ENCODE peak calls at places on chromosomes 2 and 18, in eight cellular contexts. One of them, this sample, is unnamed.

GRCh38 chr2:25673170-25674002 is at the start of gene DTNB:
- DNase-seq in activated CD8-positive, alpha-beta memory T cell treated with anti-CD3 and anti-CD28 coated beads for 1 hour: peak
- DNase-seq in M059J: peak
- DNase-seq in LoVo: peak
- DNase-seq in neural crest cell: peak
- DNase-seq in iPS DF 6.9: no peak
- DNase-seq in K562: peak
- DNase-seq in occipital lobe: peak
- DNase-seq in this sample: peak

GRCh38 chr2:200319587-200320337 is 13.3 kb downstream of the SPATS2L start:
- DNase-seq in M059J: peak
- DNase-seq in K562: no peak
- DNase-seq in neural crest cell: no peak
- DNase-seq in activated CD8-positive, alpha-beta memory T cell treated with anti-CD3 and anti-CD28 coated beads for 1 hour: no peak
- DNase-seq in occipital lobe: no peak
- DNase-seq in LoVo: no peak
- DNase-seq in iPS DF 6.9: no peak
- DNase-seq in this sample: no peak

GRCh38 chr2:73111300-73112025 is 1.3 kb downstream of the RAB11FIP5 start:
- DNase-seq in LoVo: peak
- DNase-seq in iPS DF 6.9: no peak
- DNase-seq in M059J: peak
- DNase-seq in activated CD8-positive, alpha-beta memory T cell treated with anti-CD3 and anti-CD28 coated beads for 1 hour: no peak
- DNase-seq in occipital lobe: no peak
- DNase-seq in K562: peak
- DNase-seq in neural crest cell: no peak
- DNase-seq in this sample: no peak

GRCh38 chr2:138430181-138430580 is 71.4 kb upstream of the SPOPL start:
- DNase-seq in M059J: no peak
- DNase-seq in neural crest cell: no peak
- DNase-seq in occipital lobe: no peak
- DNase-seq in iPS DF 6.9: no peak
- DNase-seq in K562: no peak
- DNase-seq in LoVo: no peak
- DNase-seq in activated CD8-positive, alpha-beta memory T cell treated with anti-CD3 and anti-CD28 coated beads for 1 hour: no peak
- DNase-seq in this sample: no peak

GRCh38 chr18:43919565-43919964 is 642.3 kb upstream of the SYT4 start:
- DNase-seq in occipital lobe: no peak
- DNase-seq in neural crest cell: no peak
- DNase-seq in iPS DF 6.9: no peak
- DNase-seq in M059J: no peak
- DNase-seq in LoVo: no peak
- DNase-seq in K562: no peak
- DNase-seq in activated CD8-positive, alpha-beta memory T cell treated with anti-CD3 and anti-CD28 coated beads for 1 hour: no peak
- DNase-seq in this sample: no peak

GRCh38 chr2:40511661-40512213 is 59.8 kb upstream of the SLC8A1 start:
- DNase-seq in LoVo: no peak
- DNase-seq in neural crest cell: no peak
- DNase-seq in occipital lobe: no peak
- DNase-seq in K562: no peak
- DNase-seq in M059J: peak
- DNase-seq in activated CD8-positive, alpha-beta memory T cell treated with anti-CD3 and anti-CD28 coated beads for 1 hour: no peak
- DNase-seq in iPS DF 6.9: no peak
- DNase-seq in this sample: no peak

GRCh38 chr2:129001926-129002325 is 683.3 kb upstream of the HS6ST1 start:
- DNase-seq in iPS DF 6.9: no peak
- DNase-seq in LoVo: no peak
- DNase-seq in occipital lobe: no peak
- DNase-seq in neural crest cell: no peak
- DNase-seq in K562: no peak
- DNase-seq in M059J: no peak
- DNase-seq in activated CD8-positive, alpha-beta memory T cell treated with anti-CD3 and anti-CD28 coated beads for 1 hour: no peak
- DNase-seq in this sample: no peak

GRCh38 chr2:119028327-119029174 is 86.6 kb downstream of the MARCO start:
- DNase-seq in M059J: peak
- DNase-seq in K562: peak
- DNase-seq in neural crest cell: peak
- DNase-seq in activated CD8-positive, alpha-beta memory T cell treated with anti-CD3 and anti-CD28 coated beads for 1 hour: no peak
- DNase-seq in iPS DF 6.9: peak
- DNase-seq in occipital lobe: no peak
- DNase-seq in LoVo: peak
- DNase-seq in this sample: no peak

GRCh38 chr2:15313657-15314056 is 247.5 kb downstream of the NBAS start:
- DNase-seq in occipital lobe: no peak
- DNase-seq in iPS DF 6.9: no peak
- DNase-seq in neural crest cell: no peak
- DNase-seq in K562: no peak
- DNase-seq in LoVo: no peak
- DNase-seq in M059J: peak
- DNase-seq in activated CD8-positive, alpha-beta memory T cell treated with anti-CD3 and anti-CD28 coated beads for 1 hour: no peak
- DNase-seq in this sample: no peak

GRCh38 chr2:86280191-86280667 is 57.2 kb downstream of the REEP1 start:
- DNase-seq in neural crest cell: no peak
- DNase-seq in iPS DF 6.9: no peak
- DNase-seq in occipital lobe: no peak
- DNase-seq in M059J: no peak
- DNase-seq in K562: no peak
- DNase-seq in LoVo: no peak
- DNase-seq in activated CD8-positive, alpha-beta memory T cell treated with anti-CD3 and anti-CD28 coated beads for 1 hour: no peak
- DNase-seq in this sample: no peak

GRCh38 chr2:164794432-164795231 is 47.0 kb downstream of the COBLL1 start:
- DNase-seq in iPS DF 6.9: no peak
- DNase-seq in activated CD8-positive, alpha-beta memory T cell treated with anti-CD3 and anti-CD28 coated beads for 1 hour: no peak
- DNase-seq in M059J: no peak
- DNase-seq in K562: no peak
- DNase-seq in LoVo: peak
- DNase-seq in neural crest cell: no peak
- DNase-seq in occipital lobe: no peak
- DNase-seq in this sample: no peak

GRCh38 chr2:55901322-55901721 is 22.3 kb downstream of the EFEMP1 start:
- DNase-seq in K562: peak
- DNase-seq in LoVo: peak
- DNase-seq in M059J: peak
- DNase-seq in neural crest cell: no peak
- DNase-seq in activated CD8-positive, alpha-beta memory T cell treated with anti-CD3 and anti-CD28 coated beads for 1 hour: no peak
- DNase-seq in iPS DF 6.9: no peak
- DNase-seq in occipital lobe: no peak
- DNase-seq in this sample: no peak

GRCh38 chr18:61189376-61189775 is 143.9 kb upstream of the CDH20 start:
- DNase-seq in K562: no peak
- DNase-seq in activated CD8-positive, alpha-beta memory T cell treated with anti-CD3 and anti-CD28 coated beads for 1 hour: no peak
- DNase-seq in iPS DF 6.9: no peak
- DNase-seq in LoVo: no peak
- DNase-seq in neural crest cell: no peak
- DNase-seq in M059J: no peak
- DNase-seq in occipital lobe: no peak
- DNase-seq in this sample: no peak

GRCh38 chr2:54336136-54336976 is 80.3 kb upstream of the TSPYL6 start:
- DNase-seq in occipital lobe: no peak
- DNase-seq in neural crest cell: no peak
- DNase-seq in iPS DF 6.9: no peak
- DNase-seq in LoVo: no peak
- DNase-seq in M059J: peak
- DNase-seq in K562: no peak
- DNase-seq in activated CD8-positive, alpha-beta memory T cell treated with anti-CD3 and anti-CD28 coated beads for 1 hour: no peak
- DNase-seq in this sample: no peak